ENCODE peak calls at places on chromosome 16, in eight cellular contexts. One of them, this sample, is unnamed.

GRCh38 chr16:85463228-85463611 is 149.9 kb upstream of the GSE1 start:
- DNase-seq in DMS153: no peak
- DNase-seq in left ventricle myocardium inferior: no peak
- DNase-seq in fibroblast of mammary gland: no peak
- DNase-seq in AG10803: no peak
- DNase-seq in occipital lobe: no peak
- DNase-seq in activated naive CD8-positive, alpha-beta T cell treated with anti-CD3 and anti-CD28 coated beads for 36 hours: no peak
- DNase-seq in NCI-H2107: no peak
- DNase-seq in this sample: no peak

GRCh38 chr16:2808181-2808580 is 8.9 kb upstream of the PRSS21 start:
- DNase-seq in DMS153: no peak
- DNase-seq in left ventricle myocardium inferior: no peak
- DNase-seq in fibroblast of mammary gland: no peak
- DNase-seq in AG10803: no peak
- DNase-seq in occipital lobe: no peak
- DNase-seq in activated naive CD8-positive, alpha-beta T cell treated with anti-CD3 and anti-CD28 coated beads for 36 hours: no peak
- DNase-seq in NCI-H2107: no peak
- DNase-seq in this sample: no peak

GRCh38 chr16:87129771-87130170 is 187.4 kb downstream of the C16orf95 start:
- DNase-seq in DMS153: no peak
- DNase-seq in left ventricle myocardium inferior: no peak
- DNase-seq in fibroblast of mammary gland: peak; percentile 60
- DNase-seq in AG10803: no peak
- DNase-seq in occipital lobe: no peak
- DNase-seq in activated naive CD8-positive, alpha-beta T cell treated with anti-CD3 and anti-CD28 coated beads for 36 hours: no peak
- DNase-seq in NCI-H2107: no peak
- DNase-seq in this sample: peak; percentile 40

GRCh38 chr16:55735120-55735781 is 79.5 kb downstream of the SLC6A2 start:
- DNase-seq in DMS153: no peak
- DNase-seq in left ventricle myocardium inferior: no peak
- DNase-seq in fibroblast of mammary gland: peak; percentile 22
- DNase-seq in AG10803: no peak
- DNase-seq in occipital lobe: no peak
- DNase-seq in activated naive CD8-positive, alpha-beta T cell treated with anti-CD3 and anti-CD28 coated beads for 36 hours: no peak
- DNase-seq in NCI-H2107: no peak
- DNase-seq in this sample: no peak

GRCh38 chr16:2494616-2495015 is 19.1 kb upstream of the ATP6V0C start:
- DNase-seq in DMS153: no peak
- DNase-seq in left ventricle myocardium inferior: no peak
- DNase-seq in fibroblast of mammary gland: no peak
- DNase-seq in AG10803: no peak
- DNase-seq in occipital lobe: no peak
- DNase-seq in activated naive CD8-positive, alpha-beta T cell treated with anti-CD3 and anti-CD28 coated beads for 36 hours: no peak
- DNase-seq in NCI-H2107: no peak
- DNase-seq in this sample: no peak

GRCh38 chr16:1156111-1156982 is 3.4 kb downstream of the CACNA1H start:
- DNase-seq in DMS153: no peak
- DNase-seq in left ventricle myocardium inferior: no peak
- DNase-seq in fibroblast of mammary gland: no peak
- DNase-seq in AG10803: no peak
- DNase-seq in occipital lobe: no peak
- DNase-seq in activated naive CD8-positive, alpha-beta T cell treated with anti-CD3 and anti-CD28 coated beads for 36 hours: no peak
- DNase-seq in NCI-H2107: no peak
- DNase-seq in this sample: no peak

GRCh38 chr16:4016648-4017047 is 99.6 kb downstream of the ADCY9 start:
- DNase-seq in DMS153: no peak
- DNase-seq in left ventricle myocardium inferior: no peak
- DNase-seq in fibroblast of mammary gland: peak; percentile 65
- DNase-seq in AG10803: peak; percentile 77
- DNase-seq in occipital lobe: no peak
- DNase-seq in activated naive CD8-positive, alpha-beta T cell treated with anti-CD3 and anti-CD28 coated beads for 36 hours: no peak
- DNase-seq in NCI-H2107: no peak
- DNase-seq in this sample: peak; percentile 7

GRCh38 chr16:80804061-80804450 is 342 bp downstream of the CDYL2 start:
- DNase-seq in DMS153: no peak
- DNase-seq in left ventricle myocardium inferior: peak; percentile 43
- DNase-seq in fibroblast of mammary gland: peak; percentile 31
- DNase-seq in AG10803: peak; percentile 75
- DNase-seq in occipital lobe: peak; percentile 34
- DNase-seq in activated naive CD8-positive, alpha-beta T cell treated with anti-CD3 and anti-CD28 coated beads for 36 hours: peak; percentile 66
- DNase-seq in NCI-H2107: no peak
- DNase-seq in this sample: peak; percentile 77

GRCh38 chr16:1535391-1536291 is 2.2 kb downstream of the TMEM204 start:
- DNase-seq in DMS153: no peak
- DNase-seq in left ventricle myocardium inferior: no peak
- DNase-seq in fibroblast of mammary gland: peak; percentile 23
- DNase-seq in AG10803: peak; percentile 13
- DNase-seq in occipital lobe: no peak
- DNase-seq in activated naive CD8-positive, alpha-beta T cell treated with anti-CD3 and anti-CD28 coated beads for 36 hours: peak; percentile 65
- DNase-seq in NCI-H2107: no peak
- DNase-seq in this sample: no peak

GRCh38 chr16:72815348-72816318 is 232.3 kb downstream of the ZFHX3 start:
- DNase-seq in DMS153: no peak
- DNase-seq in left ventricle myocardium inferior: no peak
- DNase-seq in fibroblast of mammary gland: no peak
- DNase-seq in AG10803: no peak
- DNase-seq in occipital lobe: no peak
- DNase-seq in activated naive CD8-positive, alpha-beta T cell treated with anti-CD3 and anti-CD28 coated beads for 36 hours: no peak
- DNase-seq in NCI-H2107: no peak
- DNase-seq in this sample: no peak

GRCh38 chr16:69918241-69918640 is 32.9 kb upstream of the CLEC18A start:
- DNase-seq in DMS153: no peak
- DNase-seq in left ventricle myocardium inferior: no peak
- DNase-seq in fibroblast of mammary gland: peak; percentile 46
- DNase-seq in AG10803: peak; percentile 28
- DNase-seq in occipital lobe: no peak
- DNase-seq in activated naive CD8-positive, alpha-beta T cell treated with anti-CD3 and anti-CD28 coated beads for 36 hours: no peak
- DNase-seq in NCI-H2107: no peak
- DNase-seq in this sample: no peak

GRCh38 chr16:65950211-65950610 is 416.3 kb upstream of the CDH5 start:
- DNase-seq in DMS153: no peak
- DNase-seq in left ventricle myocardium inferior: no peak
- DNase-seq in fibroblast of mammary gland: peak; percentile 14
- DNase-seq in AG10803: no peak
- DNase-seq in occipital lobe: no peak
- DNase-seq in activated naive CD8-positive, alpha-beta T cell treated with anti-CD3 and anti-CD28 coated beads for 36 hours: no peak
- DNase-seq in NCI-H2107: no peak
- DNase-seq in this sample: no peak

GRCh38 chr16:29231231-29231630 is 175.3 kb downstream of the NPIPB11 start:
- DNase-seq in DMS153: no peak
- DNase-seq in left ventricle myocardium inferior: no peak
- DNase-seq in fibroblast of mammary gland: peak; percentile 28
- DNase-seq in AG10803: peak; percentile 8
- DNase-seq in occipital lobe: no peak
- DNase-seq in activated naive CD8-positive, alpha-beta T cell treated with anti-CD3 and anti-CD28 coated beads for 36 hours: no peak
- DNase-seq in NCI-H2107: no peak
- DNase-seq in this sample: no peak

GRCh38 chr16:1436731-1437355 is 6.0 kb downstream of the PERCC1 start:
- DNase-seq in DMS153: no peak
- DNase-seq in left ventricle myocardium inferior: no peak
- DNase-seq in fibroblast of mammary gland: no peak
- DNase-seq in AG10803: no peak
- DNase-seq in occipital lobe: no peak
- DNase-seq in activated naive CD8-positive, alpha-beta T cell treated with anti-CD3 and anti-CD28 coated beads for 36 hours: no peak
- DNase-seq in NCI-H2107: no peak
- DNase-seq in this sample: no peak

GRCh38 chr16:85126731-85127662 is 14.7 kb upstream of the CIBAR2 start:
- DNase-seq in DMS153: peak; percentile 53
- DNase-seq in left ventricle myocardium inferior: no peak
- DNase-seq in fibroblast of mammary gland: peak; percentile 82
- DNase-seq in AG10803: peak; percentile 72
- DNase-seq in occipital lobe: peak; percentile 39
- DNase-seq in activated naive CD8-positive, alpha-beta T cell treated with anti-CD3 and anti-CD28 coated beads for 36 hours: peak; percentile 36
- DNase-seq in NCI-H2107: peak; percentile 21
- DNase-seq in this sample: peak; percentile 92

This sample was measured in fibroblast of pulmonary artery.